ENCODE peak calls at places on chromosomes 4 and X, in nine cellular contexts. W is left ventricle myocardium inferior, S is AG09309, P is PC-3, K is WERI-Rb-1, Q is stomach, C is ascending aorta, B is right lobe of liver, O is ovary. Z is an unnamed sample.

GRCh38 chr4:184755278-184755677 is 21.4 kb upstream of the CENPU start:
- DNase-seq in W (no peak), S (no peak), P (peak), K (no peak), Q (no peak), C (no peak), B (no peak), O (no peak), Z (no peak)

GRCh38 chrX:39969099-39969825 is 128.5 kb downstream of the BCOR start:
- DNase-seq in W (no peak), S (no peak), P (no peak), K (no peak), Q (no peak), C (no peak), B (no peak), O (no peak), Z (no peak)

GRCh38 chr4:176107695-176108094 is 42.1 kb downstream of the WDR17 start:
- DNase-seq in W (no peak), S (no peak), P (no peak), K (no peak), Q (no peak), C (no peak), B (no peak), O (no peak), Z (no peak)

GRCh38 chr4:72896515-72896914 is 173.0 kb downstream of the COX18 start:
- DNase-seq in W (no peak), S (peak), P (peak), K (no peak), Q (no peak), C (no peak), B (no peak), O (no peak), Z (no peak)

GRCh38 chr4:69878250-69878649 is 18.3 kb upstream of the SULT1E1 start:
- DNase-seq in W (no peak), S (no peak), P (no peak), K (no peak), Q (no peak), C (no peak), B (no peak), O (no peak), Z (no peak)

GRCh38 chr4:69718376-69719293 is 41.8 kb downstream of the SULT1B1 start:
- DNase-seq in W (no peak), S (no peak), P (peak), K (no peak), Q (no peak), C (no peak), B (no peak), O (no peak), Z (no peak)

GRCh38 chr4:53654300-53654758 is 63.0 kb upstream of the LNX1 start:
- DNase-seq in W (no peak), S (peak), P (peak), K (no peak), Q (peak), C (no peak), B (no peak), O (no peak), Z (no peak)

GRCh38 chrX:24672701-24673190 is 21.0 kb upstream of the POLA1 start:
- DNase-seq in W (no peak), S (no peak), P (no peak), K (no peak), Q (no peak), C (no peak), B (no peak), O (no peak), Z (peak)

GRCh38 chr4:41363384-41363981 is 106.8 kb downstream of the UCHL1 start:
- DNase-seq in W (peak), S (peak), P (peak), K (no peak), Q (no peak), C (peak), B (no peak), O (no peak), Z (no peak)

GRCh38 chr4:169132561-169133305 is 122.7 kb upstream of the CBR4 start:
- DNase-seq in W (no peak), S (no peak), P (no peak), K (no peak), Q (no peak), C (no peak), B (no peak), O (no peak), Z (no peak)

GRCh38 chr4:176187610-176188009 is 7.8 kb downstream of the SPATA4 start:
- DNase-seq in W (no peak), S (no peak), P (peak), K (no peak), Q (no peak), C (no peak), B (no peak), O (no peak), Z (no peak)

GRCh38 chr4:182880387-182881356 is 36.5 kb downstream of the DCTD start:
- DNase-seq in W (peak), S (no peak), P (peak), K (no peak), Q (peak), C (no peak), B (no peak), O (no peak), Z (no peak)

GRCh38 chrX:12771445-12772069 is 19.7 kb upstream of the PRPS2 start:
- DNase-seq in W (peak), S (no peak), P (peak), K (peak), Q (peak), C (no peak), B (peak), O (no peak), Z (peak)

GRCh38 chrX:100731441-100732281 is at the start of gene SYTL4:
- DNase-seq in W (peak), S (no peak), P (peak), K (peak), Q (peak), C (no peak), B (peak), O (peak), Z (peak)

GRCh38 chr4:15171725-15172124 is 169.4 kb downstream of the CPEB2 start:
- DNase-seq in W (no peak), S (no peak), P (no peak), K (no peak), Q (no peak), C (no peak), B (no peak), O (no peak), Z (no peak)

GRCh38 chr4:60195256-60195655 is 1004.9 kb upstream of the ADGRL3 start:
- DNase-seq in W (no peak), S (no peak), P (no peak), K (no peak), Q (no peak), C (no peak), B (no peak), O (no peak), Z (no peak)

GRCh38 chrX:106894392-106894909 is 8.7 kb downstream of the RIPPLY1 start:
- DNase-seq in W (no peak), S (peak), P (peak), K (peak), Q (peak), C (no peak), B (peak), O (peak), Z (peak)

GRCh38 chr4:1269209-1269608 is 20.3 kb upstream of the CTBP1 start:
- DNase-seq in W (no peak), S (no peak), P (no peak), K (no peak), Q (no peak), C (no peak), B (no peak), O (no peak), Z (no peak)

GRCh38 chrX:154300815-154301214 is 5.2 kb downstream of the TKTL1 start:
- DNase-seq in W (no peak), S (no peak), P (no peak), K (no peak), Q (no peak), C (no peak), B (no peak), O (no peak), Z (no peak)

GRCh38 chr4:2256156-2256731 is 5.7 kb downstream of the MXD4 start:
- DNase-seq in W (peak), S (no peak), P (no peak), K (no peak), Q (peak), C (peak), B (peak), O (peak), Z (no peak)

GRCh38 chrX:50327235-50327634 is 122.7 kb downstream of the CCNB3 start:
- DNase-seq in W (no peak), S (no peak), P (no peak), K (no peak), Q (no peak), C (no peak), B (no peak), O (no peak), Z (no peak)

GRCh38 chrX:136209016-136209738 is 42.0 kb downstream of the MAP7D3 start:
- DNase-seq in W (peak), S (no peak), P (peak), K (peak), Q (peak), C (no peak), B (peak), O (peak), Z (peak)

GRCh38 chr4:7513731-7514130 is 79.0 kb upstream of the PSAPL1 start:
- DNase-seq in W (no peak), S (peak), P (peak), K (no peak), Q (no peak), C (no peak), B (no peak), O (no peak), Z (peak)

GRCh38 chr4:77586953-77587383 is 18.7 kb upstream of the CXCL13 start:
- DNase-seq in W (no peak), S (no peak), P (peak), K (no peak), Q (no peak), C (no peak), B (no peak), O (no peak), Z (peak)

GRCh38 chr4:169254546-169254983 is 16.2 kb downstream of the SH3RF1 start:
- DNase-seq in W (no peak), S (peak), P (peak), K (no peak), Q (no peak), C (no peak), B (peak), O (no peak), Z (no peak)

GRCh38 chr4:7166981-7167700 is 25.2 kb upstream of the SORCS2 start:
- DNase-seq in W (no peak), S (no peak), P (no peak), K (no peak), Q (no peak), C (no peak), B (peak), O (peak), Z (no peak)

GRCh38 chrX:11688201-11688600 is 22.5 kb upstream of the ARHGAP6 start:
- DNase-seq in W (no peak), S (no peak), P (peak), K (no peak), Q (no peak), C (no peak), B (no peak), O (no peak), Z (no peak)

GRCh38 chr4:182955411-182955810 is 38.2 kb upstream of the DCTD start:
- DNase-seq in W (no peak), S (no peak), P (no peak), K (no peak), Q (no peak), C (no peak), B (no peak), O (no peak), Z (no peak)

GRCh38 chrX:46727445-46727844 is 31.5 kb downstream of the SLC9A7 start:
- DNase-seq in W (no peak), S (no peak), P (no peak), K (no peak), Q (no peak), C (no peak), B (no peak), O (no peak), Z (no peak)

GRCh38 chrX:56813318-56813837 is 84.3 kb downstream of the NBDY start:
- DNase-seq in W (no peak), S (peak), P (no peak), K (no peak), Q (no peak), C (no peak), B (no peak), O (no peak), Z (no peak)

GRCh38 chrX:13418126-13419091 is 98.6 kb upstream of the ATXN3L start:
- DNase-seq in W (no peak), S (no peak), P (peak), K (no peak), Q (no peak), C (no peak), B (no peak), O (no peak), Z (no peak)

GRCh38 chrX:108732630-108733321 is 3.6 kb downstream of the IRS4 start:
- DNase-seq in W (no peak), S (no peak), P (no peak), K (no peak), Q (no peak), C (no peak), B (no peak), O (peak), Z (no peak)

DNA sequence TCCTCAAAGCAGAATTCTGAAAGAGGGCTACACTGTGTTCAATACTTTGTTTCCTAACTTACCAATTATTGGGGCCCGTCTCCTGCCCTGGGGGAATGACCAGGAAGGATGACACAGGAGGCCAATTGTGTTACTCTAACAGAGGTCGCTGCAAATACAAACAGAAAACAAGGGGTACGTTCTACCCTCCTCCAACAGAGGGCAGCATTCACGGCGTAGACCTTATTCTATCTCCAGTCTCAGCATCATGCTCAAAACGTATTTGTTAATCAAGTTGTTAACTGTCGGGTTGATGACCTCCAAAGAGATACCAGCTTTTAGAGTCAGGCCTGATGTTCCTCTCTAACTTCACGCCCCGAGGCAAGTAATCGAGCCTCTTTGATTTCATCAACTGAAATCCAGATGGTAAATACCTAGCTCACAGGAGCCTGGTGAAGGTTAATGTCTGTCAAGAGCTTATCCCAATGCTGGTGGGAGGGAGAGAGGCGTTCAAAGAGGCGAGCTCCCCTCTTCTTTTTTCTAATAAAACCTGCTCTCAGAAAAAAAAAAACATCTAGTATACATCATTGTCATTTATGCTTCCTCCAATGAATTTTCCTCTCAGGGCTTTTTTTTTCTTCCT is 181.0 kb upstream of the KCNIP4 start:
- DNase-seq in W (no peak), S (peak), P (peak), K (peak), Q (no peak), C (no peak), B (no peak), O (no peak), Z (peak)
- TF ChIP-seq CTCF in W (peak), S (peak), P (peak), K (peak), Q (no peak), C (no peak), B (peak), O (no peak), Z (peak)

GRCh38 chrX:111445485-111445884 is 33.5 kb upstream of the DCX start:
- DNase-seq in W (no peak), S (peak), P (peak), K (no peak), Q (no peak), C (no peak), B (no peak), O (no peak), Z (no peak)
- TF ChIP-seq CTCF in W (peak), S (peak), P (peak), K (peak), Q (peak), C (peak), B (peak), O (no peak), Z (peak)

GRCh38 chr4:82939414-82939813 is 38.9 kb downstream of the THAP9 start:
- DNase-seq in W (no peak), S (no peak), P (no peak), K (no peak), Q (no peak), C (no peak), B (no peak), O (no peak), Z (no peak)
- TF ChIP-seq CTCF in W (no peak), S (no peak), P (no peak), K (no peak), Q (no peak), C (no peak), B (no peak), O (no peak), Z (no peak)

GRCh38 chrX:97763391-97763790 is 879.7 kb downstream of the RPA4 start:
- DNase-seq in W (no peak), S (no peak), P (no peak), K (no peak), Q (no peak), C (no peak), B (no peak), O (no peak), Z (no peak)
- TF ChIP-seq CTCF in W (no peak), S (no peak), P (no peak), K (no peak), Q (no peak), C (no peak), B (no peak), O (no peak), Z (no peak)

GRCh38 chrX:118499295-118499694 is 3.7 kb downstream of the DOCK11 start:
- DNase-seq in W (no peak), S (no peak), P (no peak), K (no peak), Q (no peak), C (no peak), B (no peak), O (no peak), Z (no peak)
- TF ChIP-seq CTCF in W (no peak), S (no peak), P (no peak), K (no peak), Q (no peak), C (no peak), B (no peak), O (no peak), Z (no peak)

Z was measured in Calu3.